ENCODE peak calls at places on chromosomes 3 and 15, in nine cellular contexts. One of them, this sample, is unnamed.

GRCh38 chr15:73660455-73660854 is 23.7 kb upstream of the CD276 start:
- DNase-seq in dorsolateral prefrontal cortex: no peak
- DNase-seq in AG09309: no peak
- DNase-seq in stomach: no peak
- DNase-seq in pancreas: no peak
- DNase-seq in GM13977: no peak
- DNase-seq in mesothelial cell of epicardium: no peak
- DNase-seq in GM23338: no peak
- DNase-seq in CD8-positive, alpha-beta T cell: no peak
- DNase-seq in this sample: no peak

GRCh38 chr3:73762855-73763254 is 138.1 kb upstream of the PDZRN3 start:
- DNase-seq in dorsolateral prefrontal cortex: no peak
- DNase-seq in AG09309: no peak
- DNase-seq in stomach: no peak
- DNase-seq in pancreas: no peak
- DNase-seq in GM13977: no peak
- DNase-seq in mesothelial cell of epicardium: no peak
- DNase-seq in GM23338: peak
- DNase-seq in CD8-positive, alpha-beta T cell: no peak
- DNase-seq in this sample: no peak

GRCh38 chr3:152155246-152155645 is 113.5 kb upstream of the MBNL1 start:
- DNase-seq in dorsolateral prefrontal cortex: no peak
- DNase-seq in AG09309: no peak
- DNase-seq in stomach: no peak
- DNase-seq in pancreas: no peak
- DNase-seq in GM13977: no peak
- DNase-seq in mesothelial cell of epicardium: no peak
- DNase-seq in GM23338: no peak
- DNase-seq in CD8-positive, alpha-beta T cell: no peak
- DNase-seq in this sample: no peak

GRCh38 chr3:155870133-155870944 is at the start of gene GMPS:
- DNase-seq in dorsolateral prefrontal cortex: peak
- DNase-seq in AG09309: peak
- DNase-seq in stomach: peak
- DNase-seq in pancreas: peak
- DNase-seq in GM13977: peak
- DNase-seq in mesothelial cell of epicardium: peak
- DNase-seq in GM23338: peak
- DNase-seq in CD8-positive, alpha-beta T cell: peak
- DNase-seq in this sample: peak

GRCh38 chr3:114928989-114929620 is 218.0 kb downstream of the ZBTB20 start:
- DNase-seq in dorsolateral prefrontal cortex: no peak
- DNase-seq in AG09309: no peak
- DNase-seq in stomach: no peak
- DNase-seq in pancreas: no peak
- DNase-seq in GM13977: no peak
- DNase-seq in mesothelial cell of epicardium: no peak
- DNase-seq in GM23338: no peak
- DNase-seq in CD8-positive, alpha-beta T cell: no peak
- DNase-seq in this sample: peak

GRCh38 chr3:151837057-151837456 is 23.1 kb downstream of the AADAC start:
- DNase-seq in dorsolateral prefrontal cortex: no peak
- DNase-seq in AG09309: no peak
- DNase-seq in stomach: no peak
- DNase-seq in pancreas: peak
- DNase-seq in GM13977: no peak
- DNase-seq in mesothelial cell of epicardium: no peak
- DNase-seq in GM23338: peak
- DNase-seq in CD8-positive, alpha-beta T cell: no peak
- DNase-seq in this sample: peak

GRCh38 chr3:114569186-114569585 is 275.4 kb downstream of the TIGIT start:
- DNase-seq in dorsolateral prefrontal cortex: no peak
- DNase-seq in AG09309: no peak
- DNase-seq in stomach: no peak
- DNase-seq in pancreas: no peak
- DNase-seq in GM13977: no peak
- DNase-seq in mesothelial cell of epicardium: no peak
- DNase-seq in GM23338: no peak
- DNase-seq in CD8-positive, alpha-beta T cell: no peak
- DNase-seq in this sample: no peak

GRCh38 chr3:6528951-6529350 is 332.0 kb upstream of the GRM7 start:
- DNase-seq in dorsolateral prefrontal cortex: no peak
- DNase-seq in AG09309: no peak
- DNase-seq in stomach: no peak
- DNase-seq in pancreas: no peak
- DNase-seq in GM13977: no peak
- DNase-seq in mesothelial cell of epicardium: no peak
- DNase-seq in GM23338: no peak
- DNase-seq in CD8-positive, alpha-beta T cell: no peak
- DNase-seq in this sample: no peak

GRCh38 chr15:96052572-96053038 is 277.9 kb upstream of the NR2F2 start:
- DNase-seq in dorsolateral prefrontal cortex: no peak
- DNase-seq in AG09309: no peak
- DNase-seq in stomach: no peak
- DNase-seq in pancreas: no peak
- DNase-seq in GM13977: no peak
- DNase-seq in mesothelial cell of epicardium: no peak
- DNase-seq in GM23338: peak
- DNase-seq in CD8-positive, alpha-beta T cell: no peak
- DNase-seq in this sample: no peak

GRCh38 chr3:174341014-174341413 is 518.1 kb upstream of the NAALADL2 start:
- DNase-seq in dorsolateral prefrontal cortex: no peak
- DNase-seq in AG09309: no peak
- DNase-seq in stomach: no peak
- DNase-seq in pancreas: no peak
- DNase-seq in GM13977: no peak
- DNase-seq in mesothelial cell of epicardium: no peak
- DNase-seq in GM23338: no peak
- DNase-seq in CD8-positive, alpha-beta T cell: no peak
- DNase-seq in this sample: no peak

GRCh38 chr15:98548172-98548971 is 100.0 kb upstream of the IGF1R start:
- DNase-seq in dorsolateral prefrontal cortex: peak
- DNase-seq in AG09309: no peak
- DNase-seq in stomach: peak
- DNase-seq in pancreas: peak
- DNase-seq in GM13977: peak
- DNase-seq in mesothelial cell of epicardium: peak
- DNase-seq in GM23338: peak
- DNase-seq in CD8-positive, alpha-beta T cell: peak
- DNase-seq in this sample: peak

GRCh38 chr3:59759298-59760169 is 709.7 kb upstream of the CFAP20DC start:
- DNase-seq in dorsolateral prefrontal cortex: no peak
- DNase-seq in AG09309: no peak
- DNase-seq in stomach: no peak
- DNase-seq in pancreas: no peak
- DNase-seq in GM13977: no peak
- DNase-seq in mesothelial cell of epicardium: no peak
- DNase-seq in GM23338: no peak
- DNase-seq in CD8-positive, alpha-beta T cell: no peak
- DNase-seq in this sample: peak

GRCh38 chr3:193857996-193858395 is 265.0 kb downstream of the OPA1 start:
- DNase-seq in dorsolateral prefrontal cortex: no peak
- DNase-seq in AG09309: peak
- DNase-seq in stomach: no peak
- DNase-seq in pancreas: no peak
- DNase-seq in GM13977: no peak
- DNase-seq in mesothelial cell of epicardium: no peak
- DNase-seq in GM23338: no peak
- DNase-seq in CD8-positive, alpha-beta T cell: no peak
- DNase-seq in this sample: peak

GRCh38 chr15:31503758-31504461 is 177.3 kb downstream of the KLF13 start:
- DNase-seq in dorsolateral prefrontal cortex: no peak
- DNase-seq in AG09309: no peak
- DNase-seq in stomach: no peak
- DNase-seq in pancreas: no peak
- DNase-seq in GM13977: no peak
- DNase-seq in mesothelial cell of epicardium: no peak
- DNase-seq in GM23338: no peak
- DNase-seq in CD8-positive, alpha-beta T cell: no peak
- DNase-seq in this sample: no peak

GRCh38 chr15:65312400-65312916 is 8.0 kb downstream of the RNU5B-1 start:
- DNase-seq in dorsolateral prefrontal cortex: peak
- DNase-seq in AG09309: no peak
- DNase-seq in stomach: no peak
- DNase-seq in pancreas: no peak
- DNase-seq in GM13977: no peak
- DNase-seq in mesothelial cell of epicardium: no peak
- DNase-seq in GM23338: no peak
- DNase-seq in CD8-positive, alpha-beta T cell: no peak
- DNase-seq in this sample: no peak

GRCh38 chr3:126117786-126118185 is 33.9 kb upstream of the SLC41A3 start:
- DNase-seq in dorsolateral prefrontal cortex: peak
- DNase-seq in AG09309: no peak
- DNase-seq in stomach: no peak
- DNase-seq in pancreas: no peak
- DNase-seq in GM13977: no peak
- DNase-seq in mesothelial cell of epicardium: peak
- DNase-seq in GM23338: no peak
- DNase-seq in CD8-positive, alpha-beta T cell: no peak
- DNase-seq in this sample: no peak

DNA sequence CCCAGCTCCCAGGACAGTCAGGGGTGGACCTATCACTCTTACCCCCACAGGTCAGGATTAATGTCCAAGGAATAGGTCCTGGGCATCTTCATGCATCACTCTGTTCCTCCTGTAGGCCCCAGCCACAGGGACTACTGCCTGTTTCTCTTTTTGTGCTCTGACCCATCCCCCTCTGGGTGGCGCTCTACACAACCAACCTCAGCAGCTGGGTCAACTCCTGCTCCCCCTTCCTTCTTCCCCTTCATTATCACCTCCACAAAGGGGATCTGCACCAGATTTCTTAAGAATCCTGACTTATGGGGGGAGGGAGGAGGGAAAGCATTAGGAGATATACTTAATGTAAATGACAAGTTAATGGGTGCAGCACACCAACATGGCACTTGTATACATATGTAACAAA is 12.2 kb upstream of the TRANK1 start:
- DNase-seq in dorsolateral prefrontal cortex: no peak
- DNase-seq in AG09309: no peak
- DNase-seq in stomach: no peak
- DNase-seq in pancreas: no peak
- DNase-seq in GM13977: no peak
- DNase-seq in mesothelial cell of epicardium: no peak
- DNase-seq in GM23338: peak
- DNase-seq in CD8-positive, alpha-beta T cell: no peak
- DNase-seq in this sample: no peak
- TF ChIP-seq CTCF in dorsolateral prefrontal cortex: no peak
- TF ChIP-seq CTCF in AG09309: no peak
- TF ChIP-seq CTCF in stomach: no peak
- TF ChIP-seq CTCF in pancreas: no peak
- TF ChIP-seq CTCF in GM13977: peak
- TF ChIP-seq CTCF in mesothelial cell of epicardium: no peak
- TF ChIP-seq CTCF in GM23338: peak
- TF ChIP-seq CTCF in CD8-positive, alpha-beta T cell: no peak
- TF ChIP-seq CTCF in this sample: no peak

GRCh38 chr3:172615296-172615695 is 92.1 kb upstream of the TNFSF10 start:
- DNase-seq in dorsolateral prefrontal cortex: no peak
- DNase-seq in AG09309: no peak
- DNase-seq in stomach: no peak
- DNase-seq in pancreas: no peak
- DNase-seq in GM13977: no peak
- DNase-seq in mesothelial cell of epicardium: no peak
- DNase-seq in GM23338: no peak
- DNase-seq in CD8-positive, alpha-beta T cell: no peak
- DNase-seq in this sample: no peak
- TF ChIP-seq CTCF in dorsolateral prefrontal cortex: no peak
- TF ChIP-seq CTCF in AG09309: no peak
- TF ChIP-seq CTCF in stomach: no peak
- TF ChIP-seq CTCF in pancreas: no peak
- TF ChIP-seq CTCF in GM13977: no peak
- TF ChIP-seq CTCF in mesothelial cell of epicardium: no peak
- TF ChIP-seq CTCF in GM23338: no peak
- TF ChIP-seq CTCF in CD8-positive, alpha-beta T cell: no peak
- TF ChIP-seq CTCF in this sample: no peak

DNA sequence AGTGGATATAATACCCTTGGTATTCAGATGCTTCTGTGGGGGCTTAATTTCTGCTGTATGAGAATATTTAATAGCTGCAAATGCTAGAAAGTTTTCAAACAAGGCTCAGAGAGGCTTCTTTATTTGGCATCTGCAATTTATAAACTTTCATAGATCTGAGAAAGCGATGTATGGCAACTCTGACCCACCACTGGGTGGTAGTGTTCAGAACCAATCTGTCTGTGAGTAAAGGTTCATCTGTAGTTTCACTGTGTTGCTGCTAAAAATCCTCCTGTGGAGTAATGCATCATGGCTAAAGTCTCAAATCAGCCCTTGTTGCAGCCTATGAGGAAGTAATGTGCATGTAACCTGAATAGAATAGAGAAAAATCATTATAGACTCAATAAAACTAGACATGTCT is 47.4 kb downstream of the CLSTN2 start:
- DNase-seq in dorsolateral prefrontal cortex: no peak
- DNase-seq in AG09309: no peak
- DNase-seq in stomach: no peak
- DNase-seq in pancreas: no peak
- DNase-seq in GM13977: peak
- DNase-seq in mesothelial cell of epicardium: no peak
- DNase-seq in GM23338: peak
- DNase-seq in CD8-positive, alpha-beta T cell: no peak
- DNase-seq in this sample: peak
- TF ChIP-seq CTCF in dorsolateral prefrontal cortex: peak
- TF ChIP-seq CTCF in AG09309: peak
- TF ChIP-seq CTCF in stomach: no peak
- TF ChIP-seq CTCF in pancreas: no peak
- TF ChIP-seq CTCF in GM13977: no peak
- TF ChIP-seq CTCF in mesothelial cell of epicardium: no peak
- TF ChIP-seq CTCF in GM23338: peak
- TF ChIP-seq CTCF in CD8-positive, alpha-beta T cell: no peak
- TF ChIP-seq CTCF in this sample: no peak

GRCh38 chr3:172333692-172334457 is 114.4 kb downstream of the GHSR start:
- DNase-seq in dorsolateral prefrontal cortex: no peak
- DNase-seq in AG09309: no peak
- DNase-seq in stomach: no peak
- DNase-seq in pancreas: no peak
- DNase-seq in GM13977: no peak
- DNase-seq in mesothelial cell of epicardium: no peak
- DNase-seq in GM23338: no peak
- DNase-seq in CD8-positive, alpha-beta T cell: no peak
- DNase-seq in this sample: no peak
- TF ChIP-seq CTCF in dorsolateral prefrontal cortex: no peak
- TF ChIP-seq CTCF in AG09309: peak
- TF ChIP-seq CTCF in stomach: no peak
- TF ChIP-seq CTCF in pancreas: no peak
- TF ChIP-seq CTCF in GM13977: no peak
- TF ChIP-seq CTCF in mesothelial cell of epicardium: no peak
- TF ChIP-seq CTCF in GM23338: peak
- TF ChIP-seq CTCF in CD8-positive, alpha-beta T cell: no peak
- TF ChIP-seq CTCF in this sample: peak

This sample was measured in fibroblast of mammary gland.